ENCODE peak calls at places on chromosomes 5 and 9, in four cellular contexts. One of them, this sample, is unnamed.
A peak's percentile ranks its signal among the peaks of the same experiment; 100 is the strongest.

GRCh38 chr9:134955801-134956200 is 38.1 kb upstream of the FCN1 start:
- DNase-seq in CD4-positive, CD25-positive, alpha-beta regulatory T cell: no peak
- DNase-seq in thyroid gland: no peak
- DNase-seq in adrenal gland: no peak
- DNase-seq in this sample: no peak

GRCh38 chr9:119841005-119841404 is 471.8 kb upstream of the BRINP1 start:
- DNase-seq in CD4-positive, CD25-positive, alpha-beta regulatory T cell: no peak
- DNase-seq in thyroid gland: no peak
- DNase-seq in adrenal gland: no peak
- DNase-seq in this sample: no peak

GRCh38 chr5:175059687-175060194 is 335.4 kb downstream of the MSX2 start:
- DNase-seq in CD4-positive, CD25-positive, alpha-beta regulatory T cell: no peak
- DNase-seq in thyroid gland: no peak
- DNase-seq in adrenal gland: peak; percentile 34
- DNase-seq in this sample: no peak

GRCh38 chr9:4489919-4490704 is at the start of gene SLC1A1:
- DNase-seq in adrenal gland: peak; percentile 61
- DNase-seq in CD4-positive, CD25-positive, alpha-beta regulatory T cell: peak; percentile 29
- DNase-seq in thyroid gland: peak; percentile 90
- DNase-seq in this sample: peak; percentile 91

GRCh38 chr5:6086871-6087270 is 291.5 kb downstream of the MED10 start:
- DNase-seq in adrenal gland: no peak
- DNase-seq in thyroid gland: no peak
- DNase-seq in CD4-positive, CD25-positive, alpha-beta regulatory T cell: no peak
- DNase-seq in this sample: no peak

GRCh38 chr5:149200355-149200754 is 59.1 kb downstream of the ABLIM3 start:
- DNase-seq in thyroid gland: no peak
- DNase-seq in CD4-positive, CD25-positive, alpha-beta regulatory T cell: no peak
- DNase-seq in adrenal gland: no peak
- DNase-seq in this sample: no peak

GRCh38 chr9:37415011-37415719 is 7.3 kb upstream of the GRHPR start:
- DNase-seq in CD4-positive, CD25-positive, alpha-beta regulatory T cell: peak; percentile 59
- DNase-seq in adrenal gland: peak; percentile 73
- DNase-seq in thyroid gland: peak; percentile 66
- DNase-seq in this sample: peak; percentile 66

GRCh38 chr5:19903611-19904010 is 84.4 kb downstream of the CDH18 start:
- DNase-seq in thyroid gland: no peak
- DNase-seq in adrenal gland: no peak
- DNase-seq in CD4-positive, CD25-positive, alpha-beta regulatory T cell: no peak
- DNase-seq in this sample: no peak

GRCh38 chr5:52709171-52709925 is 78.4 kb upstream of the ITGA1 start:
- DNase-seq in thyroid gland: no peak
- DNase-seq in adrenal gland: peak; percentile 19
- DNase-seq in CD4-positive, CD25-positive, alpha-beta regulatory T cell: no peak
- DNase-seq in this sample: no peak

GRCh38 chr9:112747094-112747493 is 3.5 kb upstream of the SNX30 start:
- DNase-seq in CD4-positive, CD25-positive, alpha-beta regulatory T cell: no peak
- DNase-seq in thyroid gland: no peak
- DNase-seq in adrenal gland: no peak
- DNase-seq in this sample: no peak

GRCh38 chr5:1315709-1316587 is 21.1 kb upstream of the TERT start:
- DNase-seq in CD4-positive, CD25-positive, alpha-beta regulatory T cell: peak; percentile 47
- DNase-seq in thyroid gland: peak; percentile 63
- DNase-seq in adrenal gland: no peak
- DNase-seq in this sample: peak; percentile 37

GRCh38 chr9:17216011-17216410 is 81.2 kb downstream of the CNTLN start:
- DNase-seq in adrenal gland: no peak
- DNase-seq in CD4-positive, CD25-positive, alpha-beta regulatory T cell: no peak
- DNase-seq in thyroid gland: no peak
- DNase-seq in this sample: no peak

GRCh38 chr9:130292104-130292503 is 26.5 kb downstream of the HMCN2 start:
- DNase-seq in CD4-positive, CD25-positive, alpha-beta regulatory T cell: no peak
- DNase-seq in adrenal gland: no peak
- DNase-seq in thyroid gland: no peak
- DNase-seq in this sample: no peak

GRCh38 chr9:112705773-112706427 is 12.0 kb downstream of the INIP start:
- DNase-seq in thyroid gland: peak; percentile 29
- DNase-seq in adrenal gland: peak; percentile 68
- DNase-seq in CD4-positive, CD25-positive, alpha-beta regulatory T cell: no peak
- DNase-seq in this sample: peak; percentile 67

GRCh38 chr9:79763861-79764260 is 192.1 kb downstream of the TLE4 start:
- DNase-seq in thyroid gland: peak; percentile 76
- DNase-seq in adrenal gland: no peak
- DNase-seq in CD4-positive, CD25-positive, alpha-beta regulatory T cell: no peak
- DNase-seq in this sample: no peak

GRCh38 chr5:133110709-133111108 is 58.9 kb downstream of the HSPA4 start:
- DNase-seq in adrenal gland: no peak
- DNase-seq in thyroid gland: no peak
- DNase-seq in CD4-positive, CD25-positive, alpha-beta regulatory T cell: no peak
- DNase-seq in this sample: no peak

GRCh38 chr5:133108481-133108921 is 56.7 kb downstream of the HSPA4 start:
- DNase-seq in thyroid gland: no peak
- DNase-seq in adrenal gland: no peak
- DNase-seq in CD4-positive, CD25-positive, alpha-beta regulatory T cell: no peak
- DNase-seq in this sample: no peak

GRCh38 chr5:133106343-133106742 is 54.5 kb downstream of the HSPA4 start:
- DNase-seq in thyroid gland: no peak
- DNase-seq in adrenal gland: no peak
- DNase-seq in CD4-positive, CD25-positive, alpha-beta regulatory T cell: no peak
- DNase-seq in this sample: no peak

GRCh38 chr5:133109655-133110483 is 58.1 kb downstream of the HSPA4 start:
- DNase-seq in CD4-positive, CD25-positive, alpha-beta regulatory T cell: no peak
- DNase-seq in thyroid gland: no peak
- DNase-seq in adrenal gland: peak; percentile 32
- DNase-seq in this sample: no peak

DNA sequence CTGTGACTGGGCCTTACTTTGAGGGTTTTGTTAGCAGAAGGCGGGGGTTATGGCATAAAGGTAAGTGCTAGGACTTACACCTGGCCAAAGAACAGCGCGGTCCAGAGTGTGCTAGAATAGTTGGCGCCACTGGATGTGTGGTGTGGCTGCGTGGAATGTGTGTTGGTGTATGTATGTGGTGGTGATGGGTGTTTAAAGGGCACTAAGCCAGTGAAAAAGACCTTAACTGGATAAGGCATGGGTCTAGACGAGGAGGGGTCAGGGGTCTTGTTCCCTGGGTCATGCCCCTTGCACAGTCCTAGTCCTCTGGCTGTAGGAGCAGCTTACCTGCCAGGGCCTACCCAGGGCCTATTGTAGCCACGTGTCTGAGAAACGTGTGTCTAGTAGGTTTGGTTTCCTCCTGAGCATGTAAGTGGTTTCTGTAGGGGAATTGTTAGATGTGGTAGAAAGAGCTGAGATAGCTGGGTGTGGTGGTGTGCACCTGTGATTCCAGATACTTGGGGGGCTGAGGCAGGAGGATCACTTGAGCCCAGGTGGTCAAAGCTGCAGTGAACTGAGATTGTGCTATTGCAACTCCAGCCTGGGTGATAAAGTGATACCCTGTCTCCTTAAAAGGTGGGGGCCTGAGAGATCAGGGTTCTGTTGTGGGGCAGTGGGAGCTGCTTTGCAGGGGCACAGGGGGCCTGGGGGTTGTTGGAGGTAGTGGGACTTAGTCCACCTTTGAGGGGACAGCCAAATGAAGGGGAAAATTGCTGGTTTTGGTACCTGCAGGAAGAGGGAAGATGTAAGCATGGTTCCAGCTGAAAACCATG is 55.2 kb downstream of the HSPA4 start:
- DNase-seq in CD4-positive, CD25-positive, alpha-beta regulatory T cell: no peak
- DNase-seq in thyroid gland: no peak
- DNase-seq in adrenal gland: no peak
- DNase-seq in this sample: no peak
- H3K4me1 ChIP-seq in CD4-positive, CD25-positive, alpha-beta regulatory T cell: no peaks in the 10 kb centered on the region
- H3K4me1 ChIP-seq in thyroid gland: no peaks in the 10 kb centered on the region
- H3K4me1 ChIP-seq in adrenal gland: no peaks in the 10 kb centered on the region
- H3K4me1 ChIP-seq in this sample: no peaks in the 10 kb centered on the region

GRCh38 chr5:132461235-132461634 is 29.3 kb downstream of the IRF1 start:
- DNase-seq in thyroid gland: no peak
- DNase-seq in adrenal gland: no peak
- DNase-seq in CD4-positive, CD25-positive, alpha-beta regulatory T cell: no peak
- DNase-seq in this sample: no peak
- H3K4me1 ChIP-seq in thyroid gland: peaks cover 21% of the 10 kb centered on the region
- H3K4me1 ChIP-seq in adrenal gland: peaks cover 21% of the 10 kb centered on the region
- H3K4me1 ChIP-seq in CD4-positive, CD25-positive, alpha-beta regulatory T cell: peaks cover 85% of the 10 kb centered on the region
- H3K4me1 ChIP-seq in this sample: peaks cover 1% of the 10 kb centered on the region

DNA sequence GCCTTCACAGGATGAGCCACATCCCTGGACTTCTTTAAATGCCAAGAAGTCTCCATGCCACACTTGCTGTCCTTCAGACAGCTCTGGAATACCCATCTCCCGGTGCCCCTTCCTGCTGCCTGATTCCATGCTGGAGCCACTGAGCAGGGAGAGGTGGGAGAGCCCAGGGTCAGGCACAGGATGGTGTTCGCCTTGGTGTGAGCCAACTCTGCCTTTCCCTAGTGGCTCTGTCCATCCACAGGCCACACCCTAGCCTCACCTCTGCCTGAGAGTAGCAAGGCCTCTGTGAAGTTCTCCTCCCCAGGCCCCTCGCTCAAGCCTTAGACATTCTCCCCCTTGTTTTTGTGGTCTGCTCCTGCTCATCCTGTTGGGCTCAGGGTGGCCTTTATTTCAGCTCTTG is 54.2 kb upstream of the ANGPTL2 start:
- DNase-seq in thyroid gland: no peak
- DNase-seq in adrenal gland: peak; percentile 2
- DNase-seq in CD4-positive, CD25-positive, alpha-beta regulatory T cell: no peak
- DNase-seq in this sample: no peak
- H3K4me1 ChIP-seq in thyroid gland: peaks cover 4% of the 10 kb centered on the region
- H3K4me1 ChIP-seq in adrenal gland: no peaks in the 10 kb centered on the region
- H3K4me1 ChIP-seq in CD4-positive, CD25-positive, alpha-beta regulatory T cell: no peaks in the 10 kb centered on the region
- H3K4me1 ChIP-seq in this sample: no peaks in the 10 kb centered on the region

DNA sequence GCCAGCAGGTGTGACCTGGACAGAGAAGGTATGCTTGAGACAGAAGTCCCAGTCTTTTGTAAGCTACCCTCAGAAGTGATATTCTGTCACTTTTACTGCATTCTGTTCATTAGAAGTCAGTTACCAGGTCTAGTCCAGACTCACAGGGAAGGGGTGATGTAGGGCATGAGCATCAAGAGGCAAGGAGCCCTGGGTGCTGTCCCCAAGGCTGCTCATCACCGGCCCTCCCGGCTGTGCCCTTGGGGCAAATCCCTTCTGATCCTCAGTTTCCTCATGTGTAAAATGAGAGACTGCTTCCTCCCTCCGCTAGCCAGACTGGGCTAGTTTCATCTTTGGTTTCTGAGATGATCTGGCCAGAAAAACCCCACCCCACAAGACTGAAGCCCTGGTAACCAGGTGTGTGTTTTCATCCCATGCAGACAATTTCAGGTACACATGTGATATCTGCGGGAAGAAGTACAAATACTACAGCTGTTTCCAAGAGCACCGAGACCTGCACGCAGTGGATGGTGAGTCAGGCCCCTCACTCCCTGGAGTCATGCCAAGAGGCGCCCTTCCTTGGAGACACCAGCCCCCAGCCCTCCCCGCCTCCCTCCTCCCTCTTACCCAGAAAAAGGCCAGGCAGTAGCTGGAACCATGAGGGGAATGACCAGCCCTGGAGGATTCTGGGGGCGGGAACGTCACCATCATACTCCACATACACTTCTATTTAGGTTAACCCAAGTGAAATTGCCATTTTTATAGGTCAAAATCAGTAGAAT is 71.0 kb downstream of the AMBP start:
- DNase-seq in CD4-positive, CD25-positive, alpha-beta regulatory T cell: no peak
- DNase-seq in adrenal gland: no peak
- DNase-seq in thyroid gland: no peak
- DNase-seq in this sample: no peak
- H3K4me1 ChIP-seq in CD4-positive, CD25-positive, alpha-beta regulatory T cell: no peaks in the 10 kb centered on the region
- H3K4me1 ChIP-seq in adrenal gland: peaks cover 5% of the 10 kb centered on the region
- H3K4me1 ChIP-seq in thyroid gland: no peaks in the 10 kb centered on the region
- H3K4me1 ChIP-seq in this sample: no peaks in the 10 kb centered on the region

DNA sequence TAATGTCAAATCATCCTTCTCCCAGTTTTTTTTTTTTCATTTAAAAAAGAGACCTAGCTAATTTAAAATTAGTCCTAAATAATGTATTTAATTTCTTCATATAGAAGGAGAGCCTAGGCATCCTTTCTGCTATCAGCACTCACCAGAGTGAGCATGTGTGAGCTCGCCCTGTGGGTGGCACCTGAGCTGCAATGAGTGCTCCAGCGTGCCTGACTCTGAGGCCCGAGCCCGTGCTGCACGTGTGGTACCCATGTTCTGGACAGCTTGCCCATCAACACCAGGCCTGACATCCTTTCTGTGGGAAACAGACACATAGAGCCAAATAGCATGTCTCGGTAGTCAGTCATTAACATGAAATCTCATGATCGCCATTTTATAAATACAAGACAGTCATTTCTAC is 381.4 kb downstream of the DTWD2 start:
- DNase-seq in thyroid gland: no peak
- DNase-seq in CD4-positive, CD25-positive, alpha-beta regulatory T cell: no peak
- DNase-seq in adrenal gland: no peak
- DNase-seq in this sample: no peak
- H3K4me1 ChIP-seq in thyroid gland: peaks cover 8% of the 10 kb centered on the region
- H3K4me1 ChIP-seq in CD4-positive, CD25-positive, alpha-beta regulatory T cell: no peaks in the 10 kb centered on the region
- H3K4me1 ChIP-seq in adrenal gland: no peaks in the 10 kb centered on the region
- H3K4me1 ChIP-seq in this sample: no peaks in the 10 kb centered on the region

GRCh38 chr9:121272401-121272948 is 4.5 kb downstream of the GSN start:
- DNase-seq in adrenal gland: no peak
- DNase-seq in CD4-positive, CD25-positive, alpha-beta regulatory T cell: no peak
- DNase-seq in thyroid gland: no peak
- DNase-seq in this sample: no peak
- H3K4me1 ChIP-seq in adrenal gland: peaks cover 19% of the 10 kb centered on the region
- H3K4me1 ChIP-seq in CD4-positive, CD25-positive, alpha-beta regulatory T cell: peaks cover 11% of the 10 kb centered on the region
- H3K4me1 ChIP-seq in thyroid gland: peaks cover 27% of the 10 kb centered on the region
- H3K4me1 ChIP-seq in this sample: peaks cover 11% of the 10 kb centered on the region

DNA sequence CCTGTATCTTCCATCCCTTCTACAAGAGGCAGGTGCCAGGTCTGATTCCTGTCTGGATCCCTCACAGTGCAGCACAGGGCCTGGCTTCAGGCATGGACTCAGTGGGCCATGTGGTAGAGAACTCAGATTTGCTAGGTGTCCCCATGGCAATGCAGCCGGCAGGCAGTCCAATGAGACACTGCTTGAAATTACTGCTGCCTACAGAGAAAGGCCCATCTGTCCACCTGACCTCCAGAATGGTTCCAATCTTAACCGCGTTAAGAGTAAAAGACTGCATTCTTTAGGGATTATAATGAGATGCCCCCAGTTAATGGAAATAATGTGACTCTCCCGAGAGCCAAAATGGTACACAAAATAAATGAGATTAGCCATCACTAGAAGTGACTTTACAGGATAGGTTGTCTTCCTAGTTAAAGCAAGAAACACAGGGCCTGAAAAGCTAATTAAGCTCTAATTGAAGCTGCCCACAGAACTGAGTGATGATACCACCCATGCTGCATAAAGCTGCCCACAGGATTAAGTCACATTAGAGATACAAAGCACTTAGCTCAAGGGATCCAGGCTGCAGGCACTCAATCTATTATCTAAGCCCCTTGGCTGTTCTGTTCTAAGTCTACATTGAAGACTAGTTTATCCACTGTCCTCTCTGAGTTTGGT is 11.4 kb downstream of the FAM193B start:
- DNase-seq in adrenal gland: no peak
- DNase-seq in thyroid gland: no peak
- DNase-seq in CD4-positive, CD25-positive, alpha-beta regulatory T cell: no peak
- DNase-seq in this sample: no peak
- H3K4me1 ChIP-seq in adrenal gland: peaks cover 31% of the 10 kb centered on the region
- H3K4me1 ChIP-seq in thyroid gland: no peaks in the 10 kb centered on the region
- H3K4me1 ChIP-seq in CD4-positive, CD25-positive, alpha-beta regulatory T cell: no peaks in the 10 kb centered on the region
- H3K4me1 ChIP-seq in this sample: peaks cover 15% of the 10 kb centered on the region